ENCODE peak calls at places on chromosomes 6 and 20, in eight cellular contexts. C, Q, U, R, W, K, L and S are unnamed samples. For H3K36me3, the result is how much of the 10 kb centered on the place peaks cover.

GRCh38 chr6:155187096-155187495 is 76.7 kb upstream of the CLDN20 start:
- DNase-seq in R (no peak), Q (no peak), W (no peak), K (no peak), C (no peak), L (no peak), U (no peak), S (no peak)

GRCh38 chr20:63461364-63461763 is 11.1 kb downstream of the KCNQ2 start:
- DNase-seq in Q (no peak), W (no peak), R (no peak), K (no peak), C (no peak), L (no peak), U (no peak), S (no peak)

GRCh38 chr6:125906158-125906998 is 50.2 kb upstream of the HINT3 start:
- DNase-seq in C (peak), W (no peak), R (no peak), K (no peak), Q (no peak), L (no peak), U (no peak), S (peak)

GRCh38 chr6:13184547-13184946 is 143.8 kb downstream of the TBC1D7 start:
- DNase-seq in W (no peak), L (no peak), C (no peak), R (no peak), U (no peak), K (no peak), Q (no peak), S (no peak)

GRCh38 chr6:112300888-112301287 is 46.2 kb upstream of the RFPL4B start:
- DNase-seq in U (no peak), C (no peak), Q (no peak), R (no peak), K (no peak), L (no peak), W (no peak), S (no peak)

GRCh38 chr20:33262658-33263065 is 20.4 kb upstream of the BPIFB1 start:
- DNase-seq in C (peak), W (no peak), K (no peak), Q (no peak), L (no peak), R (peak), U (no peak), S (no peak)

GRCh38 chr6:149419696-149420404 is 19.8 kb downstream of the SUMO4 start:
- DNase-seq in C (no peak), L (no peak), R (no peak), U (no peak), W (no peak), Q (no peak), K (no peak), S (no peak)

GRCh38 chr6:54481096-54481495 is 172.9 kb downstream of the TINAG start:
- DNase-seq in Q (no peak), L (no peak), W (no peak), K (no peak), R (no peak), U (no peak), C (no peak), S (no peak)

GRCh38 chr6:89242574-89243330 is 25.6 kb upstream of the GABRR1 start:
- DNase-seq in R (peak), K (no peak), L (no peak), Q (no peak), U (no peak), C (peak), W (no peak), S (no peak)

GRCh38 chr6:37244430-37245310 is 12.9 kb upstream of the TBC1D22B start:
- DNase-seq in L (peak), W (peak), R (no peak), C (peak), K (peak), Q (peak), U (no peak), S (peak)

GRCh38 chr6:107699191-107700015 is 124.7 kb downstream of the SCML4 start:
- DNase-seq in R (no peak), Q (no peak), W (no peak), K (no peak), U (no peak), C (no peak), L (no peak), S (no peak)

GRCh38 chr6:66226099-66226498 is 519.1 kb upstream of the EYS start:
- DNase-seq in R (no peak), Q (no peak), K (no peak), C (no peak), U (no peak), L (no peak), W (no peak), S (no peak)

GRCh38 chr6:169939554-169940164 is 188.2 kb downstream of the ERMARD start:
- DNase-seq in L (no peak), R (no peak), W (no peak), Q (no peak), C (no peak), U (no peak), K (no peak), S (no peak)

GRCh38 chr6:18360188-18360587 is 27.0 kb upstream of the RNF144B start:
- DNase-seq in C (no peak), Q (no peak), W (no peak), U (no peak), R (no peak), L (no peak), K (no peak), S (no peak)

GRCh38 chr6:134134654-134135053 is 82.2 kb upstream of the SLC2A12 start:
- DNase-seq in L (no peak), Q (no peak), R (no peak), W (no peak), K (no peak), C (no peak), U (no peak), S (no peak)

GRCh38 chr6:10141756-10142443 is 273.0 kb downstream of the TFAP2A start:
- DNase-seq in W (no peak), U (no peak), C (no peak), Q (no peak), R (no peak), L (no peak), K (no peak), S (no peak)

GRCh38 chr6:54244430-54244829 is 63.8 kb upstream of the TINAG start:
- DNase-seq in C (no peak), R (no peak), Q (no peak), U (no peak), K (no peak), W (no peak), L (no peak), S (no peak)

GRCh38 chr20:42589976-42590639 is 599.6 kb downstream of the PTPRT start:
- DNase-seq in L (no peak), K (no peak), C (no peak), R (no peak), U (no peak), W (no peak), Q (no peak), S (no peak)

GRCh38 chr20:42594659-42595058 is 595.0 kb downstream of the PTPRT start:
- DNase-seq in C (no peak), K (no peak), U (no peak), W (no peak), L (no peak), R (no peak), Q (no peak), S (no peak)

GRCh38 chr20:42587427-42587826 is 602.3 kb downstream of the PTPRT start:
- DNase-seq in K (no peak), Q (no peak), U (no peak), L (no peak), W (no peak), R (no peak), C (no peak), S (no peak)

GRCh38 chr20:42588847-42589246 is 600.9 kb downstream of the PTPRT start:
- DNase-seq in Q (no peak), W (no peak), K (no peak), C (no peak), R (no peak), L (no peak), U (no peak), S (no peak)
- H3K36me3 ChIP-seq in Q (under half), W (under half), K (under half), C (under half), R (under half), L (under half), U (under half), S (under half)

DNA sequence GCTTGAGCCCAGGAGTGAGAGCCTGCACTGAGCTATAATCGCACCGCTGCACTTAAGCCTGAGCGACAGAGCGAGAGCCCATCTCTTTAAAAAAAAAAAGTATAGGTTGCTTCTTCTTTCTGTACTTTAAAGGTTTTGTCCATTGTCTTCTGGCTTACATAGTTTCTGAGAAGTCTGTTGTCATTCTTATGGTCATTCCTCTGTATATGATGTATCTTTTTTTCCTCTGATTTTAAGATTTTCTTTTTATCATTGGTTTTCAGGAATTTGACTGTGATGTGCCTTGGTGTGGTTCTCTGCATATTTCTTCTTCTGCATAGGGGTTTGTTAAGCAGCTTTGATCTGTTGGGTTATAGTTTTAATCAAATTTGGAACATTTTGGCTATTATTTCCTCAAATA is 29.1 kb downstream of the QRSL1 start:
- DNase-seq in Q (no peak), R (no peak), C (no peak), U (no peak), W (no peak), L (no peak), K (no peak), S (no peak)
- H3K36me3 ChIP-seq in Q (half or more), R (under half), C (half or more), U (half or more), W (under half), L (under half), K (half or more), S (under half)

DNA sequence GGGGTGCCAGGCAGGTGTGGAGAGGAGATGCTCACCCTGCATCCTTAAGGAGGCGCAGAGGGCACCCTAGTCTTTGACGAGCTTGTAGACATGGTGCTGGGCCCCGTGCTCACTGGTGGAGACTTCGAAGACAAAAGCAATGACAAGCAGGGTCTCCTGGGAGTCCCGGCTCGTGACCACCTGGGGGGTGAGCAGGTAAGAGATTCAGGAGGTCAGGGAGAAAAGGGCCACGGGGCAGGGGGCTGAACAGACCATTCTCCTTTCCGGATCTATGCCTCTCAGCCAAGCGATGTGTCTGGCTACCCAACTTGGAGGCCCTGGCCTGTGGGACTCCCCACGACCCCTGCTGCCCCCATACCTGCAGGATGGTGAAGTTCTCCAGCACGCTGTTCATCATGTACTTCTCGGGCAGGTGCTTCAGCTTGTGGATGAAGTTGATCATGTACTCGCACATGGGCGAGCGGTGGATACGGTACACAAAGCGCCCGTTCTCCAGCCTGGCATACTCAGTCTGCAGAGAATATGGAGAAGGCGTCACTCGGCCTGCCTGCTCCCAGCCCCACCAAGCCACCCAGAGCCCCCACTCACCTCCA is 6.9 kb downstream of the RPL10A start:
- DNase-seq in Q (no peak), U (no peak), C (no peak), W (no peak), R (no peak), L (no peak), K (peak), S (no peak)
- H3K36me3 ChIP-seq in Q (half or more), U (half or more), C (under half), W (under half), R (under half), L (under half), K (half or more), S (under half)

GRCh38 chr6:43013843-43014433 is at the start of the genes KLHDC3 and MEA1:
- DNase-seq in C (peak), L (peak), K (peak), W (peak), U (peak), R (peak), Q (peak), S (peak)
- H3K36me3 ChIP-seq in C (under half), L (under half), K (half or more), W (under half), U (half or more), R (under half), Q (under half), S (under half)

DNA sequence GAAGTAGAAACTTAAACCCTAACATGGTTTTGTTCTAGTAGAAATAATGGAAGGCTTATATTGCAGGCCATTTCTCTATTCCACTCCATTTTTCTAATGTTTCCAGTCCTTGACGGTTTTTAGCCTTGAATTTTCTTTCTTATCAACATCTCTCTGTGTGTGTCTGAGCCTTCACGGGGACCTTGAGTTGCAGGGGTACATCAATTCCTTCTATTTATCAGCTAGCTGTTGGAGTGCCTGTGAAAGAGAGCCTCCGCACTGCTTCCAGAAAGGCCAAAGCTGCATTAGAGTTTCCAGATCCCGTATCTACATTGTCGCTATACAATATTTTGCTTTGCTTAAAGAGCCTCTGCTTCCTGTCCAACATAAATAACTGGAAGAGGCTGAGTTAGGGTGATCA is 5.4 kb upstream of the HSF2 start:
- DNase-seq in C (no peak), W (no peak), U (no peak), L (no peak), Q (no peak), R (no peak), K (no peak), S (no peak)
- H3K36me3 ChIP-seq in C (under half), W (under half), U (under half), L (under half), Q (under half), R (under half), K (under half), S (under half)

GRCh38 chr6:43521836-43522235 is 4.9 kb downstream of the POLR1C start:
- DNase-seq in U (no peak), Q (no peak), C (no peak), R (no peak), K (no peak), L (no peak), W (no peak), S (no peak)
- H3K36me3 ChIP-seq in U (half or more), Q (half or more), C (under half), R (under half), K (half or more), L (under half), W (under half), S (under half)

GRCh38 chr6:32973144-32973854 is 4.9 kb downstream of the BRD2 start:
- DNase-seq in Q (peak), L (peak), U (no peak), C (peak), W (peak), K (no peak), R (peak), S (peak)

GRCh38 chr6:32971245-32971580 is 2.8 kb downstream of the BRD2 start:
- DNase-seq in C (no peak), K (no peak), W (no peak), R (no peak), Q (no peak), U (no peak), L (no peak), S (no peak)

GRCh38 chr6:32970413-32971244 is 2.2 kb downstream of the BRD2 start:
- DNase-seq in C (peak), R (peak), L (peak), K (peak), Q (peak), U (no peak), W (peak), S (peak)

GRCh38 chr6:32972353-32973143 is 4.2 kb downstream of the BRD2 start:
- DNase-seq in Q (no peak), K (no peak), R (no peak), L (peak), W (peak), C (no peak), U (no peak), S (peak)

DNA sequence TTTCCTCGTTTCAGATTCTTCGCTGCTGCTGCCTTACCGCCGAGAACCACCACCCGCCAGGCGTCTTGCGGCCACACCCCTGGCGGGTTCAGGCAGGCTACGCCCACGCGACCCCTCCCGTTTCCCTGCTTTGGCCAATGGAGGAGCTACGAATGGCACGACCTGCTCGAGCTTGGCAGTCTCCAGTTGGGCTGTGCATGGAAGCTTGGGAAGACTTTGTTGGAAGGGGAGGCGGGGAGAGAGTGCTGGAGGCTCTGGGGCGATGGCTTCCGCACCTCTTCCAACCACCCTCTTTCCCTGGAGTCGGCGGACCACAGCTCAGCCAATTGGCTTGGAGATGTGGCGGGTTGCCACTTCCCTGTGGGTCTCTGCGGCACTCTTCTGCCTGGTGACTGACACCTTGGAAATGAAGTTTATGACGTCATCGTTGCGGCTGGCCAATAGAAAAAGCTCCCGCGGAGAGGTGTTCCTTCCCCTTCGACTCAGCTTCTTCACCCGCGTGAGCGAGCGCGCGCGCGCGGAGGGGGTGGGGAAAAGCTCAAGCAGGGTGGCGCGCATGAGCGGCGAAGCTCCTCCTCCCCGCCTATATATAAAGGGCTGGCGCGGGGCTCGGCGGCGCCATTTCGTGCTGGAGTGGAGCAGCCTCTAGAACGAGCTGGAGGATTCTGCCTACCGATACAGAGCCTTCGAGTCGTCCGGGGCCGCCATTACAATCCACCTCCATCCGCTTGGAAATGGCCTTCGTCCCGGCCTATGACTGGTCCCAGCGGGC is 3.4 kb downstream of the BRD2 start:
- DNase-seq in K (peak), C (peak), W (peak), L (peak), U (peak), Q (peak), R (peak), S (peak)
- H3K36me3 ChIP-seq in K (under half), C (under half), W (under half), L (under half), U (under half), Q (under half), R (under half), S (under half)